ENCODE peak calls at places on chromosomes 7 and 10, in five cellular contexts. K, H, N, U and V are unnamed samples.

GRCh38 chr10:49616421-49617230 is 2.8 kb downstream of the CHAT start:
- DNase-seq in U (no peak), N (no peak), K (no peak), H (no peak), V (no peak)

GRCh38 chr7:74430961-74431466 is 22.7 kb upstream of the GTF2IRD1 start:
- DNase-seq in K (no peak), N (no peak), H (no peak), U (no peak), V (no peak)

GRCh38 chr10:1189166-1190051 is 133.2 kb downstream of the WDR37 start:
- DNase-seq in U (no peak), N (no peak), K (no peak), H (no peak), V (no peak)

GRCh38 chr10:130045091-130045652 is 65.5 kb downstream of the C10orf143 start:
- DNase-seq in H (peak; percentile 50), U (peak; percentile 48), N (no peak), K (no peak), V (no peak)

GRCh38 chr7:158829021-158829341 is 328 bp downstream of the ESYT2 start:
- DNase-seq in U (peak; percentile 77), N (peak; percentile 67), H (peak; percentile 71), K (peak; percentile 82), V (peak; percentile 88)

GRCh38 chr10:94673614-94674321 is 9.8 kb upstream of the CYP2C18 start:
- DNase-seq in K (no peak), H (no peak), N (no peak), U (peak; percentile 10), V (no peak)

GRCh38 chr7:14858410-14858809 is 44.1 kb downstream of the DGKB start:
- DNase-seq in H (no peak), K (no peak), U (no peak), N (no peak), V (no peak)

GRCh38 chr10:131187886-131188285 is 123.6 kb downstream of the TCERG1L start:
- DNase-seq in U (no peak), N (no peak), K (no peak), H (no peak), V (no peak)

GRCh38 chr7:138773176-138773575 is 24.6 kb upstream of the TMEM213 start:
- DNase-seq in K (no peak), H (no peak), U (no peak), N (no peak), V (no peak)

GRCh38 chr7:136056827-136057226 is 79.7 kb upstream of the MTPN start:
- DNase-seq in U (no peak), K (no peak), H (no peak), N (no peak), V (no peak)

GRCh38 chr10:110279062-110279986 is 25.4 kb downstream of the SMNDC1 start:
- DNase-seq in K (peak; percentile 64), H (no peak), N (peak; percentile 52), U (peak; percentile 78), V (peak; percentile 34)

GRCh38 chr10:125006921-125007391 is 65.0 kb downstream of the ZRANB1 start:
- DNase-seq in N (peak; percentile 18), K (peak; percentile 77), U (peak; percentile 66), H (no peak), V (no peak)

GRCh38 chr10:113982745-113983144 is 60.9 kb upstream of the ADRB1 start:
- DNase-seq in K (no peak), N (no peak), U (no peak), H (no peak), V (no peak)

GRCh38 chr10:3783721-3784432 is 1.1 kb downstream of the KLF6 start:
- DNase-seq in H (peak; percentile 65), K (peak; percentile 52), U (peak; percentile 56), N (peak; percentile 69), V (peak; percentile 64)

GRCh38 chr10:33800545-33800944 is 466.1 kb upstream of the NRP1 start:
- DNase-seq in U (no peak), H (no peak), N (no peak), K (no peak), V (no peak)

GRCh38 chr10:130022501-130023299 is 58.6 kb upstream of the EBF3 start:
- DNase-seq in H (no peak), U (peak; percentile 93), K (no peak), N (no peak), V (no peak)

GRCh38 chr10:73910764-73911552 is at the start of gene PLAU:
- DNase-seq in K (peak; percentile 46), H (peak; percentile 59), N (peak; percentile 53), U (no peak), V (peak; percentile 41)

GRCh38 chr10:18446205-18446604 is 205.2 kb downstream of the NSUN6 start:
- DNase-seq in K (no peak), H (no peak), U (no peak), N (no peak), V (no peak)

DNA sequence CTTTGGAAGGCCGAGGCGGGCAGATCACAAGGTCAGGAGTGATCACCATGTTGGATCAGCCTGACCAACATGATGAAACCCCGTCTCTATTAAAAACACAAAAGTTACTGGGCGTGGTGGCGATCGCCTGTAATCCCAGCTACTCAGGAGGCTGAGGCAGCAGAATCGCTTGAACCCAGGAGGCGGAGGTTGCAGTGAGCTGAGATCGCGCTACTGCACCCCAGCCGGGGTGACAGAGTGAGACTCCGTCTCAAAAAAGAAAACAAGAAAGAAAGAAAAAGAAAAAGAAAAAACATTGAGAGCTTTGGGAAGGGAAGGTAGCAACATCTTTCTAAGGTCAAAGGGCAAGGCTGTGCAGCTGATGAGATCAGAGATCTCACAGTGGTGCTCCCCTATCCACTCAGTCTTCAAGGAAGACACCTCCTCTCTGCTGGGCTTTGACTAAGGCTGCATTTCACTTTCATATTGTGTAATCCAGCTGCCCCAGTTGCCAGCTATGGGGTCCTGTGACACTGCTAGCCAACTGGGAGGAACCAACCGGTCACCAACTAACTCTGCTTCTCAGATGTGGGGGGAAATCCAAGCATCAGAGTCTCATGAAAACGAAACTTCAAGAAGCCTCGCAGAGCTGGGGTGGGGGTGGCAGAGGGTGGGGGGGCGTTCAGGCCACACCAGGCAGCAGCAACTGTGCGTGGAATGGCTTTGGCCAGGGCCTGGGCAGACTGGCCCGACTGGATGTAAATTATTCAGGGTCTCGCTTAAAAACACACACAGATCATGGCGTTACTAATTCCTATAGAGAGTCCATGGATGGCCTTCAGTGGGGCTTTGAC is 1.5 kb downstream of the IL15RA start:
- DNase-seq in U (peak; percentile 51), H (peak; percentile 42), N (peak; percentile 71), K (no peak), V (peak; percentile 83)
- H3K4me3 ChIP-seq in U (peak overlapping the region; percentile 68), H (no peak overlapping the region), N (peak overlapping the region; percentile 79), K (no peak overlapping the region), V (peak overlapping the region; percentile 89)

GRCh38 chr7:77796109-77796508 is 2.1 kb downstream of the TMEM60 start:
- DNase-seq in N (no peak), K (no peak), H (no peak), U (no peak), V (no peak)
- H3K4me3 ChIP-seq in N (no peak overlapping the region), K (no peak overlapping the region), H (no peak overlapping the region), U (no peak overlapping the region), V (peak overlapping the region; percentile 92)

GRCh38 chr7:151277631-151278030 is 29.1 kb upstream of the SMARCD3 start:
- DNase-seq in K (no peak), H (no peak), N (no peak), U (no peak), V (no peak)

GRCh38 chr7:151280388-151281019 is 32.0 kb upstream of the SMARCD3 start:
- DNase-seq in H (no peak), U (no peak), K (no peak), N (no peak), V (no peak)

GRCh38 chr7:151278949-151279348 is 30.5 kb upstream of the SMARCD3 start:
- DNase-seq in H (no peak), U (no peak), N (no peak), K (no peak), V (no peak)

GRCh38 chr7:151281686-151282085 is 33.2 kb upstream of the SMARCD3 start:
- DNase-seq in H (no peak), K (no peak), U (no peak), N (no peak), V (no peak)

GRCh38 chr7:151279868-151280267 is 31.4 kb upstream of the SMARCD3 start:
- DNase-seq in U (no peak), N (no peak), H (no peak), K (no peak), V (no peak)
- H3K4me3 ChIP-seq in U (no peak overlapping the region), N (no peak overlapping the region), H (no peak overlapping the region), K (no peak overlapping the region), V (no peak overlapping the region)

DNA sequence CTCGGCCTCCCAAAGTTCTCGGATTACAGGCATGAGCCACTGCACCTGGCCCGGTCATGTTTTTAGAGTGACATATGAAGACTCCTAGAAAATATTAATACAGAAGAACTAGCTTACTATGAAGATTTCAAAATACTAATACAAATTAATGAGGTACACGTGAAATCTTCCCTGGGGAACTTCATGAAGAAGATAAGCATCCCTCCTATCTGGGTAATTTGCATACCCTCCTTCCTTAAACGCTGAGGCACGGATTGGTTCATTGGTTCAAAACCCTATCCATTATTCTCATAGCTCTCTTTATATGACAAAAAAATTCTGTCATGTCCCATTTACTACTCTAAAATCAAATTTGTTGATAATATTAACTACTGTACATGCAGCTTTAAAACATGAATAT is 224.8 kb upstream of the KLF14 start:
- DNase-seq in N (no peak), U (no peak), H (no peak), K (no peak), V (peak; percentile 8)
- H3K4me3 ChIP-seq in N (no peak overlapping the region), U (peak overlapping the region; percentile 5), H (peak overlapping the region; percentile 32), K (no peak overlapping the region), V (peak overlapping the region; percentile 98)

GRCh38 chr10:103246328-103246727 is 641 bp downstream of the RPEL1 start:
- DNase-seq in K (no peak), U (peak; percentile 8), H (no peak), N (no peak), V (no peak)

GRCh38 chr10:103241262-103242011 is 4.2 kb upstream of the RPEL1 start:
- DNase-seq in H (no peak), K (peak; percentile 13), U (peak; percentile 20), N (no peak), V (no peak)

GRCh38 chr10:103244663-103245271 is 920 bp upstream of the RPEL1 start:
- DNase-seq in K (peak; percentile 58), U (peak; percentile 85), H (peak; percentile 73), N (peak; percentile 75), V (peak; percentile 33)
- H3K4me3 ChIP-seq in K (no peak overlapping the region), U (no peak overlapping the region), H (no peak overlapping the region), N (no peak overlapping the region), V (no peak overlapping the region)